ENCODE peak calls at places on chromosomes 4 and X, in ten cellular contexts. One of them, this sample, is unnamed.

GRCh38 chr4:150867148-150867547 is 147.9 kb downstream of the LRBA start:
- DNase-seq in amygdala: no peak
- DNase-seq in SK-N-SH: peak; percentile 62
- DNase-seq in M059J: peak; percentile 74
- DNase-seq in PC-9: peak; percentile 5
- DNase-seq in HTR-8/SVneo: peak; percentile 67
- DNase-seq in NCI-H1105: peak; percentile 63
- DNase-seq in tibial artery: no peak
- DNase-seq in hepatocyte: peak; percentile 90
- DNase-seq in AG10803: peak; percentile 79
- DNase-seq in this sample: peak; percentile 24

GRCh38 chrX:48003367-48003757 is 427 bp downstream of the ZNF182 start:
- DNase-seq in SK-N-SH: peak; percentile 38
- DNase-seq in amygdala: no peak
- DNase-seq in M059J: no peak
- DNase-seq in hepatocyte: no peak
- DNase-seq in HTR-8/SVneo: no peak
- DNase-seq in NCI-H1105: no peak
- DNase-seq in tibial artery: no peak
- DNase-seq in PC-9: no peak
- DNase-seq in AG10803: no peak
- DNase-seq in this sample: no peak

GRCh38 chr4:139825523-139826014 is 159.9 kb downstream of the MGST2 start:
- DNase-seq in NCI-H1105: no peak
- DNase-seq in amygdala: no peak
- DNase-seq in PC-9: no peak
- DNase-seq in tibial artery: no peak
- DNase-seq in AG10803: no peak
- DNase-seq in SK-N-SH: peak; percentile 63
- DNase-seq in HTR-8/SVneo: no peak
- DNase-seq in hepatocyte: no peak
- DNase-seq in M059J: no peak
- DNase-seq in this sample: no peak

GRCh38 chrX:68018248-68019203 is 414.8 kb downstream of the OPHN1 start:
- DNase-seq in M059J: peak; percentile 22
- DNase-seq in SK-N-SH: peak; percentile 12
- DNase-seq in hepatocyte: no peak
- DNase-seq in amygdala: peak; percentile 0
- DNase-seq in AG10803: peak; percentile 46
- DNase-seq in HTR-8/SVneo: peak; percentile 1
- DNase-seq in NCI-H1105: no peak
- DNase-seq in tibial artery: no peak
- DNase-seq in PC-9: peak; percentile 21
- DNase-seq in this sample: no peak

GRCh38 chr4:169268951-169269781 is 1.6 kb downstream of the SH3RF1 start:
- DNase-seq in AG10803: peak; percentile 87
- DNase-seq in NCI-H1105: no peak
- DNase-seq in PC-9: no peak
- DNase-seq in hepatocyte: peak; percentile 54
- DNase-seq in HTR-8/SVneo: no peak
- DNase-seq in M059J: peak; percentile 80
- DNase-seq in amygdala: no peak
- DNase-seq in tibial artery: no peak
- DNase-seq in SK-N-SH: no peak
- DNase-seq in this sample: no peak

GRCh38 chr4:152979731-152980330 is 43.7 kb downstream of the FHDC1 start:
- DNase-seq in HTR-8/SVneo: no peak
- DNase-seq in AG10803: no peak
- DNase-seq in amygdala: no peak
- DNase-seq in M059J: no peak
- DNase-seq in PC-9: peak; percentile 55
- DNase-seq in NCI-H1105: no peak
- DNase-seq in SK-N-SH: no peak
- DNase-seq in hepatocyte: no peak
- DNase-seq in tibial artery: no peak
- DNase-seq in this sample: no peak

GRCh38 chrX:68440940-68441339 is 7.6 kb upstream of the OPHN1 start:
- DNase-seq in hepatocyte: peak; percentile 71
- DNase-seq in M059J: peak; percentile 81
- DNase-seq in NCI-H1105: peak; percentile 67
- DNase-seq in PC-9: peak; percentile 32
- DNase-seq in AG10803: peak; percentile 54
- DNase-seq in tibial artery: peak; percentile 50
- DNase-seq in amygdala: peak; percentile 1
- DNase-seq in HTR-8/SVneo: no peak
- DNase-seq in SK-N-SH: peak; percentile 42
- DNase-seq in this sample: peak; percentile 86

GRCh38 chrX:74259879-74260491 is 44.0 kb upstream of the ZCCHC13 start:
- DNase-seq in HTR-8/SVneo: no peak
- DNase-seq in M059J: no peak
- DNase-seq in PC-9: no peak
- DNase-seq in tibial artery: no peak
- DNase-seq in amygdala: no peak
- DNase-seq in AG10803: no peak
- DNase-seq in NCI-H1105: no peak
- DNase-seq in SK-N-SH: no peak
- DNase-seq in hepatocyte: no peak
- DNase-seq in this sample: no peak

GRCh38 chr4:32847466-32847865 is 2127.3 kb downstream of the PCDH7 start:
- DNase-seq in NCI-H1105: no peak
- DNase-seq in hepatocyte: peak; percentile 26
- DNase-seq in AG10803: no peak
- DNase-seq in M059J: peak; percentile 7
- DNase-seq in amygdala: no peak
- DNase-seq in PC-9: no peak
- DNase-seq in HTR-8/SVneo: no peak
- DNase-seq in tibial artery: no peak
- DNase-seq in SK-N-SH: no peak
- DNase-seq in this sample: no peak

GRCh38 chrX:40573763-40574162 is 7.0 kb upstream of the ATP6AP2 start:
- DNase-seq in hepatocyte: no peak
- DNase-seq in M059J: peak; percentile 34
- DNase-seq in PC-9: peak; percentile 10
- DNase-seq in amygdala: no peak
- DNase-seq in SK-N-SH: no peak
- DNase-seq in AG10803: peak; percentile 3
- DNase-seq in NCI-H1105: no peak
- DNase-seq in tibial artery: no peak
- DNase-seq in HTR-8/SVneo: no peak
- DNase-seq in this sample: no peak

GRCh38 chrX:10821293-10821692 is 200.9 kb upstream of the MID1 start:
- DNase-seq in tibial artery: no peak
- DNase-seq in amygdala: no peak
- DNase-seq in NCI-H1105: no peak
- DNase-seq in AG10803: no peak
- DNase-seq in SK-N-SH: no peak
- DNase-seq in PC-9: no peak
- DNase-seq in M059J: no peak
- DNase-seq in hepatocyte: no peak
- DNase-seq in HTR-8/SVneo: no peak
- DNase-seq in this sample: peak; percentile 15

GRCh38 chr4:8537041-8537461 is 43.1 kb upstream of the GPR78 start:
- DNase-seq in tibial artery: peak; percentile 70
- DNase-seq in NCI-H1105: peak; percentile 1
- DNase-seq in M059J: peak; percentile 94
- DNase-seq in SK-N-SH: no peak
- DNase-seq in amygdala: no peak
- DNase-seq in hepatocyte: peak; percentile 73
- DNase-seq in PC-9: peak; percentile 80
- DNase-seq in AG10803: peak; percentile 92
- DNase-seq in HTR-8/SVneo: peak; percentile 84
- DNase-seq in this sample: peak; percentile 59

GRCh38 chr4:2268357-2269205 is 6.7 kb upstream of the MXD4 start:
- DNase-seq in tibial artery: no peak
- DNase-seq in HTR-8/SVneo: no peak
- DNase-seq in PC-9: no peak
- DNase-seq in AG10803: no peak
- DNase-seq in NCI-H1105: no peak
- DNase-seq in hepatocyte: no peak
- DNase-seq in M059J: no peak
- DNase-seq in amygdala: no peak
- DNase-seq in SK-N-SH: peak; percentile 38
- DNase-seq in this sample: no peak

GRCh38 chr4:151862766-151863165 is 102.0 kb upstream of the GATB start:
- DNase-seq in hepatocyte: no peak
- DNase-seq in amygdala: no peak
- DNase-seq in PC-9: no peak
- DNase-seq in HTR-8/SVneo: peak; percentile 14
- DNase-seq in SK-N-SH: no peak
- DNase-seq in M059J: peak; percentile 88
- DNase-seq in NCI-H1105: no peak
- DNase-seq in tibial artery: no peak
- DNase-seq in AG10803: peak; percentile 13
- DNase-seq in this sample: no peak

GRCh38 chrX:88135735-88136134 is 611.3 kb upstream of the CPXCR1 start:
- DNase-seq in SK-N-SH: no peak
- DNase-seq in AG10803: no peak
- DNase-seq in amygdala: no peak
- DNase-seq in NCI-H1105: no peak
- DNase-seq in hepatocyte: peak; percentile 16
- DNase-seq in HTR-8/SVneo: no peak
- DNase-seq in PC-9: no peak
- DNase-seq in tibial artery: no peak
- DNase-seq in M059J: no peak
- DNase-seq in this sample: no peak

GRCh38 chrX:116238866-116239265 is 68.3 kb downstream of the AGTR2 start:
- DNase-seq in M059J: no peak
- DNase-seq in hepatocyte: no peak
- DNase-seq in SK-N-SH: no peak
- DNase-seq in NCI-H1105: no peak
- DNase-seq in PC-9: no peak
- DNase-seq in AG10803: no peak
- DNase-seq in amygdala: no peak
- DNase-seq in tibial artery: no peak
- DNase-seq in HTR-8/SVneo: no peak
- DNase-seq in this sample: no peak

GRCh38 chr4:91754716-91755115 is 549.0 kb upstream of the GRID2 start:
- DNase-seq in PC-9: no peak
- DNase-seq in hepatocyte: no peak
- DNase-seq in amygdala: no peak
- DNase-seq in tibial artery: no peak
- DNase-seq in M059J: no peak
- DNase-seq in AG10803: no peak
- DNase-seq in NCI-H1105: no peak
- DNase-seq in SK-N-SH: no peak
- DNase-seq in HTR-8/SVneo: no peak
- DNase-seq in this sample: no peak

GRCh38 chr4:168218663-168219062 is 99.9 kb downstream of the DDX60 start:
- DNase-seq in tibial artery: no peak
- DNase-seq in amygdala: no peak
- DNase-seq in M059J: peak; percentile 82
- DNase-seq in PC-9: no peak
- DNase-seq in HTR-8/SVneo: peak; percentile 38
- DNase-seq in SK-N-SH: no peak
- DNase-seq in hepatocyte: no peak
- DNase-seq in NCI-H1105: no peak
- DNase-seq in AG10803: peak; percentile 33
- DNase-seq in this sample: no peak

GRCh38 chrX:113400193-113400704 is 559.6 kb upstream of the AMOT start:
- DNase-seq in AG10803: peak; percentile 18
- DNase-seq in NCI-H1105: no peak
- DNase-seq in amygdala: no peak
- DNase-seq in PC-9: peak; percentile 2
- DNase-seq in hepatocyte: peak; percentile 26
- DNase-seq in SK-N-SH: no peak
- DNase-seq in tibial artery: no peak
- DNase-seq in M059J: peak; percentile 82
- DNase-seq in HTR-8/SVneo: no peak
- DNase-seq in this sample: no peak

GRCh38 chrX:103073442-103073841 is 9.5 kb upstream of the BEX1 start:
- DNase-seq in PC-9: no peak
- DNase-seq in NCI-H1105: no peak
- DNase-seq in HTR-8/SVneo: no peak
- DNase-seq in AG10803: no peak
- DNase-seq in hepatocyte: no peak
- DNase-seq in M059J: peak; percentile 80
- DNase-seq in SK-N-SH: no peak
- DNase-seq in amygdala: no peak
- DNase-seq in tibial artery: no peak
- DNase-seq in this sample: no peak

GRCh38 chrX:34521563-34521962 is 135.5 kb downstream of the TMEM47 start:
- DNase-seq in NCI-H1105: no peak
- DNase-seq in M059J: peak; percentile 23
- DNase-seq in PC-9: no peak
- DNase-seq in amygdala: no peak
- DNase-seq in SK-N-SH: no peak
- DNase-seq in AG10803: no peak
- DNase-seq in HTR-8/SVneo: no peak
- DNase-seq in tibial artery: no peak
- DNase-seq in hepatocyte: no peak
- DNase-seq in this sample: no peak

GRCh38 chr4:184844742-184845141 is 19.0 kb upstream of the ACSL1 start:
- DNase-seq in NCI-H1105: no peak
- DNase-seq in tibial artery: no peak
- DNase-seq in AG10803: no peak
- DNase-seq in M059J: no peak
- DNase-seq in hepatocyte: no peak
- DNase-seq in HTR-8/SVneo: no peak
- DNase-seq in amygdala: no peak
- DNase-seq in SK-N-SH: no peak
- DNase-seq in PC-9: no peak
- DNase-seq in this sample: no peak